ENCODE peak calls at places on chromosome 1, in nine cellular contexts. One of them, this sample, is unnamed.

GRCh38 chr1:9653783-9654517 is 2.4 kb downstream of the PIK3CD start:
- DNase-seq in stimulated activated CD4-positive, alpha-beta T cell treated with anti-CD3 and anti-CD28 coated beads, Interleukin-4, amount 100 ng/mL, for 24 hours: peak; percentile 53
- DNase-seq in progenitor cell of endocrine pancreas: no peak
- DNase-seq in Daoy: no peak
- DNase-seq in EH: no peak
- DNase-seq in retina: no peak
- DNase-seq in iPS-NIHi11: no peak
- DNase-seq in GM20000: peak; percentile 35
- DNase-seq in skeletal muscle cell: no peak
- DNase-seq in this sample: no peak

GRCh38 chr1:220841293-220841692 is 38.0 kb upstream of the HLX start:
- DNase-seq in Daoy: no peak
- DNase-seq in GM20000: no peak
- DNase-seq in progenitor cell of endocrine pancreas: no peak
- DNase-seq in retina: no peak
- DNase-seq in iPS-NIHi11: no peak
- DNase-seq in EH: peak; percentile 43
- DNase-seq in skeletal muscle cell: no peak
- DNase-seq in stimulated activated CD4-positive, alpha-beta T cell treated with anti-CD3 and anti-CD28 coated beads, Interleukin-4, amount 100 ng/mL, for 24 hours: no peak
- DNase-seq in this sample: peak; percentile 32

GRCh38 chr1:53015508-53015860 is 46.5 kb upstream of the PODN start:
- DNase-seq in progenitor cell of endocrine pancreas: no peak
- DNase-seq in GM20000: no peak
- DNase-seq in EH: no peak
- DNase-seq in stimulated activated CD4-positive, alpha-beta T cell treated with anti-CD3 and anti-CD28 coated beads, Interleukin-4, amount 100 ng/mL, for 24 hours: no peak
- DNase-seq in iPS-NIHi11: no peak
- DNase-seq in Daoy: no peak
- DNase-seq in retina: no peak
- DNase-seq in skeletal muscle cell: no peak
- DNase-seq in this sample: no peak

GRCh38 chr1:30888391-30888790 is 20.2 kb downstream of the SDC3 start:
- DNase-seq in Daoy: peak; percentile 20
- DNase-seq in EH: peak; percentile 95
- DNase-seq in iPS-NIHi11: no peak
- DNase-seq in skeletal muscle cell: peak; percentile 90
- DNase-seq in GM20000: no peak
- DNase-seq in stimulated activated CD4-positive, alpha-beta T cell treated with anti-CD3 and anti-CD28 coated beads, Interleukin-4, amount 100 ng/mL, for 24 hours: no peak
- DNase-seq in progenitor cell of endocrine pancreas: no peak
- DNase-seq in retina: peak; percentile 28
- DNase-seq in this sample: peak; percentile 65

GRCh38 chr1:182580736-182581135 is 8.3 kb downstream of the RNASEL start:
- DNase-seq in stimulated activated CD4-positive, alpha-beta T cell treated with anti-CD3 and anti-CD28 coated beads, Interleukin-4, amount 100 ng/mL, for 24 hours: no peak
- DNase-seq in iPS-NIHi11: no peak
- DNase-seq in retina: no peak
- DNase-seq in EH: no peak
- DNase-seq in progenitor cell of endocrine pancreas: no peak
- DNase-seq in Daoy: no peak
- DNase-seq in skeletal muscle cell: no peak
- DNase-seq in GM20000: no peak
- DNase-seq in this sample: no peak

GRCh38 chr1:58442114-58442513 is 104.4 kb downstream of the OMA1 start:
- DNase-seq in retina: peak; percentile 67
- DNase-seq in EH: peak; percentile 70
- DNase-seq in GM20000: no peak
- DNase-seq in iPS-NIHi11: no peak
- DNase-seq in stimulated activated CD4-positive, alpha-beta T cell treated with anti-CD3 and anti-CD28 coated beads, Interleukin-4, amount 100 ng/mL, for 24 hours: no peak
- DNase-seq in Daoy: no peak
- DNase-seq in skeletal muscle cell: no peak
- DNase-seq in progenitor cell of endocrine pancreas: no peak
- DNase-seq in this sample: peak; percentile 78

GRCh38 chr1:248848596-248848995 is 10.3 kb downstream of the ZNF692 start:
- DNase-seq in Daoy: no peak
- DNase-seq in iPS-NIHi11: no peak
- DNase-seq in skeletal muscle cell: no peak
- DNase-seq in GM20000: no peak
- DNase-seq in stimulated activated CD4-positive, alpha-beta T cell treated with anti-CD3 and anti-CD28 coated beads, Interleukin-4, amount 100 ng/mL, for 24 hours: no peak
- DNase-seq in progenitor cell of endocrine pancreas: no peak
- DNase-seq in EH: no peak
- DNase-seq in retina: peak; percentile 0
- DNase-seq in this sample: no peak

GRCh38 chr1:156154317-156154749 is 948 bp downstream of the SEMA4A start:
- DNase-seq in skeletal muscle cell: no peak
- DNase-seq in progenitor cell of endocrine pancreas: no peak
- DNase-seq in stimulated activated CD4-positive, alpha-beta T cell treated with anti-CD3 and anti-CD28 coated beads, Interleukin-4, amount 100 ng/mL, for 24 hours: peak; percentile 44
- DNase-seq in EH: no peak
- DNase-seq in Daoy: no peak
- DNase-seq in GM20000: peak; percentile 79
- DNase-seq in retina: no peak
- DNase-seq in iPS-NIHi11: no peak
- DNase-seq in this sample: no peak

This sample was measured in M059J.